ENCODE peak calls at places on chromosome 15, in four cellular contexts. W is choroid plexus epithelial cell, I is mucosa of descending colon, J is brain microvascular endothelial cell. B is an unnamed sample.

GRCh38 chr15:68403161-68403941 is 28.6 kb downstream of the ITGA11 start:
- DNase-seq in W (no peak), I (no peak), J (no peak), B (no peak)

GRCh38 chr15:50872832-50873231 is 35.7 kb upstream of the AP4E1 start:
- DNase-seq in W (no peak), I (no peak), J (no peak), B (no peak)

GRCh38 chr15:20295238-20295811 is 246.3 kb downstream of the GOLGA6L6 start:
- DNase-seq in W (no peak), I (no peak), J (no peak), B (no peak)

GRCh38 chr15:50463423-50464358 is 39.5 kb downstream of the USP8 start:
- DNase-seq in W (peak), I (no peak), J (peak), B (peak)

GRCh38 chr15:94670436-94671034 is 439.2 kb downstream of the MCTP2 start:
- DNase-seq in W (peak), I (no peak), J (peak), B (peak)

GRCh38 chr15:82168757-82169156 is 93.8 kb downstream of the EFL1 start:
- DNase-seq in W (no peak), I (no peak), J (no peak), B (no peak)

GRCh38 chr15:81480645-81481053 is 106.6 kb upstream of the TMC3 start:
- DNase-seq in W (peak), I (no peak), J (peak), B (peak)

GRCh38 chr15:92981333-92981732 is 81.2 kb downstream of the CHD2 start:
- DNase-seq in W (no peak), I (no peak), J (no peak), B (no peak)

GRCh38 chr15:99176757-99177156 is 71.9 kb downstream of the SYNM start:
- DNase-seq in W (no peak), I (no peak), J (no peak), B (no peak)

GRCh38 chr15:94312946-94313345 is 81.6 kb downstream of the MCTP2 start:
- DNase-seq in W (no peak), I (no peak), J (no peak), B (peak)

GRCh38 chr15:85094685-85095084 is 113.0 kb downstream of the PDE8A start:
- DNase-seq in W (peak), I (no peak), J (peak), B (no peak)

GRCh38 chr15:81813215-81813614 is 232.6 kb downstream of the MEX3B start:
- DNase-seq in W (peak), I (no peak), J (no peak), B (no peak)

GRCh38 chr15:51801391-51801835 is 28.0 kb upstream of the TMOD3 start:
- DNase-seq in W (peak), I (no peak), J (peak), B (peak)

GRCh38 chr15:74036271-74037170 is 42.0 kb downstream of the PML start:
- DNase-seq in W (peak), I (peak), J (peak), B (peak)

GRCh38 chr15:72319985-72320671 is at the start of gene CELF6:
- DNase-seq in W (peak), I (peak), J (peak), B (peak)

GRCh38 chr15:88630141-88630721 is 8.6 kb upstream of the ISG20 start:
- DNase-seq in W (no peak), I (peak), J (no peak), B (no peak)
- H3K4me3 ChIP-seq in W (no peak), I (no peak), J (no peak), B (no peak)

GRCh38 chr15:31440754-31441298 is 114.2 kb downstream of the KLF13 start:
- DNase-seq in W (peak), I (peak), J (no peak), B (peak)

GRCh38 chr15:31444844-31445243 is 118.2 kb downstream of the KLF13 start:
- DNase-seq in W (no peak), I (no peak), J (no peak), B (no peak)

GRCh38 chr15:31439328-31439727 is 112.7 kb downstream of the KLF13 start:
- DNase-seq in W (no peak), I (peak), J (no peak), B (no peak)

GRCh38 chr15:31438601-31439265 is 112.1 kb downstream of the KLF13 start:
- DNase-seq in W (no peak), I (no peak), J (no peak), B (no peak)

GRCh38 chr15:31442203-31443090 is 115.8 kb downstream of the KLF13 start:
- DNase-seq in W (peak), I (no peak), J (peak), B (peak)
- TF ChIP-seq CTCF in W (peak), I (no peak), J (peak), B (peak)

DNA sequence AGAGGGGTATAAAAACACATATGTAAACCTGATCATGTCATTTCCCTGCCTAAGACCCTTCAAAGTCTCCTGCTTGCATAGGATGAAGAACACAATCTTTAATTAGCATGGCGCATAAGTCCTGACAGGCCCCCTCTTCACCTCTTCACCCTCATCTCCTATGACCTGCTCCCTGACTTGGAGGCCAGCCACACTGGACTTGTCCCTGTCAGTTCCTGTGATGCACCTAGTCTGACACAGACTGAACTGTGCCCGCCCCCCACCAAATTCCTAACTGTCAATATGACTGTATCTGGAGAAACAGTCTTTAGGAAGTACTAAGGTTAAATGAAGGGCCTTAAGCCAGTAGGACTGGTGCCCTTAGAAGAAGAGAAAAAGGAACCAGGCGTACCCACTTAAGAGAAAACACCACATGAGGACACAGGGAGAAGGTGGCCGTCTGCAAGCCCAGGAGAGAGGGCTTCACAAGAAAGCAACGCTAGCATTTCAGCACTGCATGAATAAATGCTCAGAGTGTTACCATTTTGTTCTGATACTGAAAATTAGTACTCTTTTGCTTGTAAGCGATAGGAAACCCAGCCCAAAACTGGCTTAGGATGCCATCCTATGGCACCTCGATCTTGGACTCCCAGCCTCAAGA is 34.0 kb downstream of the MRPL46 start:
- DNase-seq in W (no peak), I (no peak), J (no peak), B (no peak)
- H3K4me3 ChIP-seq in W (no peak), I (no peak), J (no peak), B (no peak)

GRCh38 chr15:90085565-90085964 is 16.7 kb downstream of the IDH2 start:
- DNase-seq in W (no peak), I (no peak), J (no peak), B (no peak)

GRCh38 chr15:90084876-90085423 is 17.3 kb downstream of the IDH2 start:
- DNase-seq in W (no peak), I (no peak), J (no peak), B (no peak)

GRCh38 chr15:90090226-90090848 is 11.9 kb downstream of the IDH2 start:
- DNase-seq in W (no peak), I (no peak), J (no peak), B (no peak)

GRCh38 chr15:90086868-90087268 is 15.4 kb downstream of the IDH2 start:
- DNase-seq in W (peak), I (peak), J (no peak), B (peak)

GRCh38 chr15:90087454-90088154 is 14.7 kb downstream of the IDH2 start:
- DNase-seq in W (no peak), I (no peak), J (no peak), B (peak)
- TF ChIP-seq CTCF in W (peak), I (no peak), J (peak), B (peak)

GRCh38 chr15:80152896-80153876 is at the start of gene FAH:
- DNase-seq in W (peak), I (peak), J (peak), B (peak)
- H3K4me3 ChIP-seq in W (peak), I (peak), J (peak), B (peak)